ENCODE peak calls at places on chromosome 6, in ten cellular contexts. B is endothelial cell; D is myocyte; Z is hepatocyte; F is activated CD4-positive, alpha-beta T cell treated with anti-CD3 and anti-CD28 coated beads, Interleukin-2, amount 50 U/mL, for 48 hours; I is T-helper 9 cell; H is T-cell; J is stimulated activated CD8-positive, alpha-beta memory T cell treated with anti-CD3 and anti-CD28 coated beads, Interleukin-15, amount 100 ng/mL, for 48 hours; Y is NCI-H345; M is omental fat pad. U is an unnamed sample.

GRCh38 chr6:118712955-118713354 is 61.6 kb upstream of the CEP85L start:
- DNase-seq in I (no peak), M (no peak), B (no peak), F (no peak), D (peak; percentile 78), H (no peak), J (no peak), Z (no peak), Y (no peak), U (no peak)

GRCh38 chr6:154138806-154139205 is 99.8 kb downstream of the OPRM1 start:
- DNase-seq in Z (no peak), F (no peak), H (no peak), B (no peak), Y (no peak), M (no peak), I (no peak), J (no peak), D (no peak), U (no peak)

GRCh38 chr6:31701666-31702420 is 1.3 kb downstream of the ABHD16A start:
- DNase-seq in Z (no peak), H (no peak), Y (no peak), F (no peak), I (no peak), B (no peak), D (peak; percentile 83), M (no peak), J (no peak), U (no peak)

GRCh38 chr6:36098920-36099647 is 31.2 kb upstream of the MAPK13 start:
- DNase-seq in J (no peak), B (no peak), M (no peak), D (peak; percentile 32), Z (peak; percentile 27), I (no peak), F (no peak), H (no peak), Y (no peak), U (no peak)

GRCh38 chr6:41599015-41599835 is 39.0 kb upstream of the MDFI start:
- DNase-seq in F (no peak), D (no peak), B (no peak), M (no peak), Z (peak; percentile 37), J (no peak), I (no peak), H (no peak), Y (peak; percentile 3), U (no peak)

GRCh38 chr6:151493495-151494234 is at the start of gene CCDC170:
- DNase-seq in J (no peak), D (peak; percentile 21), H (no peak), F (peak; percentile 12), Y (peak; percentile 3), M (no peak), Z (peak; percentile 52), I (no peak), B (peak; percentile 68), U (no peak)

GRCh38 chr6:87029711-87030314 is 65.1 kb downstream of the CGA start:
- DNase-seq in F (no peak), I (no peak), M (no peak), J (no peak), D (peak; percentile 61), B (no peak), Z (peak; percentile 75), Y (peak; percentile 8), H (no peak), U (peak; percentile 22)

GRCh38 chr6:83231146-83231545 is 38.0 kb downstream of the RWDD2A start:
- DNase-seq in F (no peak), Z (no peak), D (peak; percentile 13), H (no peak), M (no peak), B (no peak), I (no peak), J (no peak), Y (no peak), U (no peak)

GRCh38 chr6:37155394-37156312 is 14.3 kb upstream of the PIM1 start:
- DNase-seq in Z (peak; percentile 26), Y (no peak), I (no peak), B (no peak), F (peak; percentile 83), H (no peak), J (peak; percentile 69), D (no peak), M (no peak), U (no peak)

GRCh38 chr6:134201716-134202115 is 116.2 kb downstream of the SGK1 start:
- DNase-seq in Y (no peak), B (no peak), Z (no peak), I (no peak), D (no peak), J (no peak), M (no peak), F (no peak), H (no peak), U (no peak)

GRCh38 chr6:73854998-73855718 is 159.2 kb downstream of the CD109 start:
- DNase-seq in D (peak; percentile 82), F (no peak), Z (peak; percentile 78), Y (peak; percentile 35), J (no peak), M (no peak), B (peak; percentile 33), I (no peak), H (no peak), U (peak; percentile 53)

GRCh38 chr6:160934157-160934556 is 57.4 kb upstream of the MAP3K4 start:
- DNase-seq in I (no peak), M (no peak), J (no peak), Y (no peak), F (no peak), H (no peak), D (no peak), Z (no peak), B (no peak), U (no peak)

GRCh38 chr6:107418118-107418517 is 41.2 kb downstream of the PDSS2 start:
- DNase-seq in D (no peak), F (no peak), M (no peak), H (no peak), Z (no peak), J (no peak), Y (no peak), B (no peak), I (no peak), U (no peak)

GRCh38 chr6:25038992-25039391 is 103.2 kb upstream of the RIPOR2 start:
- DNase-seq in F (no peak), B (no peak), J (no peak), M (no peak), I (no peak), Z (no peak), D (no peak), Y (no peak), H (no peak), U (no peak)

GRCh38 chr6:109081516-109081915 is 13.1 kb downstream of the SESN1 start:
- DNase-seq in Y (no peak), J (no peak), Z (no peak), B (no peak), M (no peak), H (no peak), F (no peak), D (no peak), I (no peak), U (no peak)

GRCh38 chr6:137928286-137928685 is 61.2 kb downstream of the TNFAIP3 start:
- DNase-seq in B (no peak), D (no peak), I (no peak), J (no peak), F (peak; percentile 47), M (no peak), Z (no peak), H (no peak), Y (no peak), U (no peak)

GRCh38 chr6:74409447-74409846 is 713.4 kb downstream of the CD109 start:
- DNase-seq in I (no peak), F (no peak), Y (no peak), M (no peak), Z (peak; percentile 57), H (no peak), B (no peak), J (no peak), D (peak; percentile 73), U (peak; percentile 54)

GRCh38 chr6:30747300-30747687 is 2.9 kb upstream of the IER3 start:
- DNase-seq in M (no peak), D (no peak), F (no peak), B (no peak), H (no peak), I (no peak), Y (no peak), J (no peak), Z (no peak), U (no peak)

GRCh38 chr6:153436346-153436745 is 305.3 kb upstream of the RGS17 start:
- DNase-seq in H (no peak), J (no peak), I (no peak), B (no peak), Y (no peak), Z (no peak), D (no peak), M (no peak), F (no peak), U (no peak)

GRCh38 chr6:159692303-159693127 is 526 bp downstream of the SOD2 start:
- DNase-seq in B (peak; percentile 40), Y (peak; percentile 46), H (peak; percentile 51), D (peak; percentile 46), I (peak; percentile 38), Z (peak; percentile 67), J (peak; percentile 39), F (peak; percentile 68), M (no peak), U (no peak)

U was measured in HFF-Myc.